ENCODE peak calls at places on chromosomes 1 and 21, in eight cellular contexts. A is lung; G is posterior cingulate gyrus; U is anterior cingulate cortex; S is CD8-positive, alpha-beta T cell; W is substantia nigra; M is adipocyte; T is ELR. B is an unnamed sample.

GRCh38 chr1:100219879-100220278 is 29.8 kb downstream of the DBT start:
- DNase-seq in A (no peak), S (no peak), G (no peak), U (no peak), W (no peak), T (peak), M (peak), B (no peak)

GRCh38 chr21:18030248-18030647 is 211.1 kb upstream of the C21orf91 start:
- DNase-seq in G (no peak), U (no peak), M (no peak), T (no peak), A (no peak), S (no peak), W (no peak), B (no peak)

GRCh38 chr1:230176871-230177411 is 109.9 kb downstream of the GALNT2 start:
- DNase-seq in S (no peak), T (no peak), M (no peak), U (peak), A (no peak), G (peak), W (no peak), B (peak)

GRCh38 chr1:10059329-10059691 is 26.6 kb downstream of the UBE4B start:
- DNase-seq in W (no peak), G (no peak), T (no peak), S (no peak), A (no peak), M (no peak), U (no peak), B (peak)

GRCh38 chr1:22808846-22809501 is 98.3 kb downstream of the EPHB2 start:
- DNase-seq in U (no peak), W (no peak), S (no peak), G (peak), A (peak), M (peak), T (peak), B (peak)

GRCh38 chr1:40825430-40825778 is 36.8 kb downstream of the CITED4 start:
- DNase-seq in G (no peak), U (no peak), W (no peak), A (peak), T (no peak), M (no peak), S (no peak), B (no peak)

GRCh38 chr1:243249214-243249613 is 5.9 kb downstream of the CEP170 start:
- DNase-seq in G (no peak), A (no peak), W (no peak), T (no peak), M (no peak), S (no peak), U (no peak), B (no peak)

GRCh38 chr1:207670997-207671396 is 26.1 kb downstream of the CR1L start:
- DNase-seq in M (no peak), A (no peak), S (no peak), G (no peak), T (no peak), W (no peak), U (no peak), B (no peak)

GRCh38 chr1:183093821-183094287 is 70.6 kb downstream of the LAMC1 start:
- DNase-seq in A (no peak), U (no peak), S (no peak), W (no peak), G (no peak), T (peak), M (peak), B (no peak)

GRCh38 chr1:173341307-173341706 is 134.2 kb upstream of the TNFSF4 start:
- DNase-seq in G (no peak), S (no peak), M (peak), A (no peak), W (no peak), T (peak), U (no peak), B (peak)

GRCh38 chr1:16605532-16605931 is 7.8 kb downstream of the NBPF1 start:
- DNase-seq in M (peak), T (no peak), A (peak), S (no peak), U (no peak), W (no peak), G (no peak), B (no peak)

GRCh38 chr1:240854367-240854766 is 242.4 kb upstream of the GREM2 start:
- DNase-seq in W (no peak), A (no peak), G (no peak), T (peak), U (no peak), M (peak), S (no peak), B (no peak)

GRCh38 chr1:153961421-153961820 is 1.9 kb downstream of the SLC39A1 start:
- DNase-seq in T (no peak), A (no peak), M (no peak), G (no peak), S (no peak), W (no peak), U (no peak), B (no peak)

GRCh38 chr1:245549981-245550701 is 395.4 kb downstream of the KIF26B start:
- DNase-seq in A (no peak), G (no peak), M (peak), U (no peak), T (no peak), S (no peak), W (no peak), B (no peak)

GRCh38 chr1:89464008-89464407 is 60.6 kb upstream of the LRRC8B start:
- DNase-seq in T (no peak), A (no peak), U (no peak), G (no peak), M (no peak), S (no peak), W (no peak), B (no peak)

GRCh38 chr1:208184993-208185703 is 59.0 kb downstream of the PLXNA2 start:
- DNase-seq in G (no peak), S (no peak), U (no peak), M (peak), A (no peak), W (no peak), T (peak), B (no peak)

GRCh38 chr1:153431427-153431826 is 15.1 kb downstream of the S100A7A start:
- DNase-seq in G (no peak), S (no peak), T (no peak), M (no peak), A (no peak), W (no peak), U (no peak), B (no peak)

GRCh38 chr1:43914576-43915525 is 18.8 kb upstream of the ARTN start:
- DNase-seq in G (no peak), A (no peak), T (no peak), S (no peak), U (no peak), W (no peak), M (no peak), B (no peak)

GRCh38 chr1:3553166-3553939 is 58.0 kb downstream of the MEGF6 start:
- DNase-seq in A (no peak), W (no peak), S (no peak), T (no peak), G (no peak), M (peak), U (no peak), B (no peak)

GRCh38 chr1:159821171-159821867 is 5.4 kb upstream of the SLAMF8 start:
- DNase-seq in M (no peak), U (peak), W (no peak), S (no peak), A (peak), T (no peak), G (no peak), B (no peak)

GRCh38 chr1:6141601-6142000 is 38.5 kb downstream of the CHD5 start:
- DNase-seq in T (peak), W (no peak), M (no peak), G (no peak), S (no peak), U (no peak), A (no peak), B (peak)

GRCh38 chr1:107681001-107681479 is 283.9 kb downstream of the VAV3 start:
- DNase-seq in W (no peak), A (no peak), S (no peak), U (no peak), G (no peak), M (no peak), T (no peak), B (no peak)

GRCh38 chr1:228955691-228956090 is 220.4 kb downstream of the RHOU start:
- DNase-seq in A (no peak), S (no peak), T (peak), G (no peak), U (no peak), W (no peak), M (peak), B (no peak)

GRCh38 chr1:222334026-222334680 is 213.8 kb downstream of the HHIPL2 start:
- DNase-seq in M (peak), W (no peak), S (no peak), A (no peak), G (no peak), T (peak), U (no peak), B (no peak)

GRCh38 chr1:236753554-236753953 is 41.5 kb upstream of the MTR start:
- DNase-seq in T (peak), S (no peak), G (no peak), M (peak), A (no peak), W (no peak), U (no peak), B (no peak)

GRCh38 chr1:3695326-3696217 is 43.3 kb downstream of the TP73 start:
- DNase-seq in M (peak), S (no peak), W (peak), T (peak), G (peak), A (peak), U (no peak), B (peak)

GRCh38 chr1:117654485-117655219 is 48.8 kb downstream of the TENT5C start:
- DNase-seq in U (no peak), G (no peak), S (no peak), T (no peak), A (no peak), M (no peak), W (no peak), B (no peak)

GRCh38 chr1:227889863-227890405 is 57.8 kb downstream of the WNT9A start:
- DNase-seq in U (no peak), G (no peak), T (no peak), W (no peak), A (no peak), M (no peak), S (no peak), B (no peak)

GRCh38 chr1:90706437-90707362 is 10.4 kb downstream of the BARHL2 start:
- DNase-seq in M (no peak), S (no peak), T (no peak), U (no peak), A (peak), G (no peak), W (no peak), B (no peak)

GRCh38 chr1:193111641-193112090 is 6.5 kb upstream of the GLRX2 start:
- DNase-seq in M (peak), U (no peak), W (no peak), A (peak), T (peak), G (no peak), S (no peak), B (no peak)

GRCh38 chr1:230166366-230167132 is 99.5 kb downstream of the GALNT2 start:
- DNase-seq in U (no peak), T (no peak), A (no peak), G (peak), S (no peak), W (no peak), M (no peak), B (no peak)

GRCh38 chr1:225458222-225458631 is 30.4 kb upstream of the LBR start:
- DNase-seq in W (no peak), A (no peak), T (no peak), M (no peak), U (no peak), G (no peak), S (no peak), B (no peak)

GRCh38 chr21:25688284-25689035 is 46.2 kb downstream of the ATP5PF start:
- DNase-seq in W (no peak), U (no peak), M (peak), A (no peak), S (no peak), G (no peak), T (no peak), B (no peak)